ENCODE peak calls at places on chromosomes 11 and 22, in five cellular contexts. One of them, this sample, is unnamed.

GRCh38 chr11:85762226-85762625 is 48.7 kb downstream of the SYTL2 start:
- DNase-seq in CD8-positive, alpha-beta T cell: no peak
- DNase-seq in T-cell: no peak
- DNase-seq in MM.1S: no peak
- DNase-seq in myocyte: peak; percentile 49
- DNase-seq in this sample: no peak

GRCh38 chr22:31230155-31230870 is 18.2 kb downstream of the LIMK2 start:
- DNase-seq in CD8-positive, alpha-beta T cell: no peak
- DNase-seq in T-cell: no peak
- DNase-seq in MM.1S: no peak
- DNase-seq in myocyte: no peak
- DNase-seq in this sample: no peak

GRCh38 chr11:98056945-98057344 is 963.8 kb upstream of the CNTN5 start:
- DNase-seq in MM.1S: no peak
- DNase-seq in myocyte: no peak
- DNase-seq in T-cell: no peak
- DNase-seq in CD8-positive, alpha-beta T cell: no peak
- DNase-seq in this sample: no peak

GRCh38 chr11:35619754-35620640 is 1.7 kb downstream of the FJX1 start:
- DNase-seq in MM.1S: no peak
- DNase-seq in T-cell: no peak
- DNase-seq in CD8-positive, alpha-beta T cell: no peak
- DNase-seq in myocyte: peak; percentile 67
- DNase-seq in this sample: peak; percentile 81

GRCh38 chr22:28989912-28990311 is 71.7 kb downstream of the C22orf31 start:
- DNase-seq in T-cell: no peak
- DNase-seq in CD8-positive, alpha-beta T cell: no peak
- DNase-seq in MM.1S: no peak
- DNase-seq in myocyte: no peak
- DNase-seq in this sample: no peak

GRCh38 chr22:46569848-46570695 is 32.7 kb upstream of the CELSR1 start:
- DNase-seq in MM.1S: no peak
- DNase-seq in CD8-positive, alpha-beta T cell: no peak
- DNase-seq in myocyte: no peak
- DNase-seq in T-cell: no peak
- DNase-seq in this sample: no peak

GRCh38 chr11:134014502-134014901 is 54.4 kb upstream of the JAM3 start:
- DNase-seq in T-cell: no peak
- DNase-seq in CD8-positive, alpha-beta T cell: no peak
- DNase-seq in MM.1S: no peak
- DNase-seq in myocyte: peak; percentile 51
- DNase-seq in this sample: peak; percentile 46

GRCh38 chr11:122505304-122506006 is 150.1 kb upstream of the UBASH3B start:
- DNase-seq in CD8-positive, alpha-beta T cell: peak; percentile 9
- DNase-seq in T-cell: no peak
- DNase-seq in myocyte: peak; percentile 92
- DNase-seq in MM.1S: peak; percentile 64
- DNase-seq in this sample: peak; percentile 64

GRCh38 chr11:12677131-12677530 is 2.9 kb downstream of the TEAD1 start:
- DNase-seq in myocyte: peak; percentile 59
- DNase-seq in MM.1S: no peak
- DNase-seq in T-cell: no peak
- DNase-seq in CD8-positive, alpha-beta T cell: no peak
- DNase-seq in this sample: no peak

GRCh38 chr22:49502126-49502826 is 325.4 kb downstream of the BRD1 start:
- DNase-seq in CD8-positive, alpha-beta T cell: no peak
- DNase-seq in T-cell: no peak
- DNase-seq in myocyte: no peak
- DNase-seq in MM.1S: no peak
- DNase-seq in this sample: no peak

GRCh38 chr22:49935561-49935960 is 17.1 kb downstream of the CRELD2 start:
- DNase-seq in MM.1S: no peak
- DNase-seq in T-cell: no peak
- DNase-seq in myocyte: no peak
- DNase-seq in CD8-positive, alpha-beta T cell: no peak
- DNase-seq in this sample: peak; percentile 63

GRCh38 chr11:120336641-120337132 is 474 bp downstream of the ARHGEF12 start:
- DNase-seq in myocyte: peak; percentile 56
- DNase-seq in CD8-positive, alpha-beta T cell: peak; percentile 6
- DNase-seq in MM.1S: peak; percentile 56
- DNase-seq in T-cell: no peak
- DNase-seq in this sample: peak; percentile 44

GRCh38 chr11:124577664-124578427 is 8.0 kb downstream of the OR8A1 start:
- DNase-seq in MM.1S: no peak
- DNase-seq in myocyte: peak; percentile 30
- DNase-seq in CD8-positive, alpha-beta T cell: no peak
- DNase-seq in T-cell: no peak
- DNase-seq in this sample: peak; percentile 59

GRCh38 chr22:24953294-24954113 is 988 bp downstream of the KIAA1671 start:
- DNase-seq in T-cell: no peak
- DNase-seq in myocyte: no peak
- DNase-seq in CD8-positive, alpha-beta T cell: no peak
- DNase-seq in MM.1S: no peak
- DNase-seq in this sample: no peak

GRCh38 chr22:36160499-36160942 is at the start of gene APOL3:
- DNase-seq in myocyte: peak; percentile 18
- DNase-seq in CD8-positive, alpha-beta T cell: peak; percentile 28
- DNase-seq in MM.1S: peak; percentile 75
- DNase-seq in T-cell: no peak
- DNase-seq in this sample: no peak

GRCh38 chr22:43851058-43851978 is 11.0 kb downstream of the SULT4A1 start:
- DNase-seq in myocyte: no peak
- DNase-seq in MM.1S: no peak
- DNase-seq in CD8-positive, alpha-beta T cell: no peak
- DNase-seq in T-cell: no peak
- DNase-seq in this sample: no peak

GRCh38 chr11:107770546-107770945 is 58.7 kb upstream of the SLN start:
- DNase-seq in myocyte: peak; percentile 73
- DNase-seq in T-cell: no peak
- DNase-seq in CD8-positive, alpha-beta T cell: no peak
- DNase-seq in MM.1S: peak; percentile 12
- DNase-seq in this sample: peak; percentile 22

GRCh38 chr11:92123540-92123939 is 101.1 kb upstream of the FAT3 start:
- DNase-seq in myocyte: no peak
- DNase-seq in CD8-positive, alpha-beta T cell: no peak
- DNase-seq in T-cell: no peak
- DNase-seq in MM.1S: no peak
- DNase-seq in this sample: no peak

GRCh38 chr11:1083621-1084551 is 9.2 kb downstream of the MUC2 start:
- DNase-seq in T-cell: no peak
- DNase-seq in CD8-positive, alpha-beta T cell: no peak
- DNase-seq in MM.1S: no peak
- DNase-seq in myocyte: no peak
- DNase-seq in this sample: no peak

GRCh38 chr22:41245917-41246499 is 5.3 kb upstream of the CHADL start:
- DNase-seq in CD8-positive, alpha-beta T cell: no peak
- DNase-seq in MM.1S: no peak
- DNase-seq in myocyte: no peak
- DNase-seq in T-cell: no peak
- DNase-seq in this sample: no peak

GRCh38 chr11:72421351-72421750 is 13.0 kb downstream of the CLPB start:
- DNase-seq in T-cell: no peak
- DNase-seq in CD8-positive, alpha-beta T cell: no peak
- DNase-seq in myocyte: no peak
- DNase-seq in MM.1S: no peak
- DNase-seq in this sample: no peak

GRCh38 chr11:83007909-83008580 is 63.7 kb downstream of the RAB30 start:
- DNase-seq in T-cell: no peak
- DNase-seq in CD8-positive, alpha-beta T cell: no peak
- DNase-seq in MM.1S: peak; percentile 68
- DNase-seq in myocyte: no peak
- DNase-seq in this sample: peak; percentile 98

GRCh38 chr11:127627629-127628462 is 627.3 kb upstream of the KIRREL3 start:
- DNase-seq in T-cell: no peak
- DNase-seq in MM.1S: no peak
- DNase-seq in myocyte: no peak
- DNase-seq in CD8-positive, alpha-beta T cell: no peak
- DNase-seq in this sample: peak; percentile 5

GRCh38 chr22:19224985-19225384 is 46.4 kb upstream of the SLC25A1 start:
- DNase-seq in CD8-positive, alpha-beta T cell: no peak
- DNase-seq in MM.1S: no peak
- DNase-seq in T-cell: no peak
- DNase-seq in myocyte: no peak
- DNase-seq in this sample: no peak

GRCh38 chr11:85845052-85845631 is 10.0 kb upstream of the CCDC83 start:
- DNase-seq in myocyte: no peak
- DNase-seq in MM.1S: no peak
- DNase-seq in CD8-positive, alpha-beta T cell: no peak
- DNase-seq in T-cell: no peak
- DNase-seq in this sample: no peak

GRCh38 chr11:13776134-13776815 is 107.8 kb downstream of the FAR1 start:
- DNase-seq in T-cell: no peak
- DNase-seq in myocyte: peak; percentile 20
- DNase-seq in MM.1S: peak; percentile 31
- DNase-seq in CD8-positive, alpha-beta T cell: peak; percentile 42
- DNase-seq in this sample: peak; percentile 62

GRCh38 chr11:91972665-91973266 is 251.9 kb upstream of the FAT3 start:
- DNase-seq in myocyte: no peak
- DNase-seq in CD8-positive, alpha-beta T cell: no peak
- DNase-seq in T-cell: no peak
- DNase-seq in MM.1S: no peak
- DNase-seq in this sample: no peak

GRCh38 chr11:72848846-72849466 is 34.7 kb downstream of the ATG16L2 start:
- DNase-seq in MM.1S: peak; percentile 43
- DNase-seq in myocyte: peak; percentile 52
- DNase-seq in T-cell: no peak
- DNase-seq in CD8-positive, alpha-beta T cell: no peak
- DNase-seq in this sample: peak; percentile 59

GRCh38 chr11:72975778-72976520 is 161.7 kb downstream of the ATG16L2 start:
- DNase-seq in CD8-positive, alpha-beta T cell: no peak
- DNase-seq in MM.1S: no peak
- DNase-seq in myocyte: peak; percentile 55
- DNase-seq in T-cell: no peak
- DNase-seq in this sample: no peak

GRCh38 chr22:31944700-31945477 is 554 bp downstream of the YWHAH start:
- DNase-seq in MM.1S: peak; percentile 30
- DNase-seq in T-cell: no peak
- DNase-seq in myocyte: no peak
- DNase-seq in CD8-positive, alpha-beta T cell: peak; percentile 13
- DNase-seq in this sample: peak; percentile 47